ENCODE peak calls at places on chromosomes 6 and 20, in seven cellular contexts. L, O, K, G, D, I and U are unnamed samples.

GRCh38 chr20:48621256-48622078 is 206.3 kb downstream of the PREX1 start:
- DNase-seq in G (no peak), I (peak), K (peak), O (no peak), L (no peak), D (no peak), U (no peak)

GRCh38 chr20:60581606-60582005 is 623.4 kb downstream of the CDH26 start:
- DNase-seq in I (no peak), D (no peak), K (no peak), O (no peak), G (no peak), L (no peak), U (no peak)

GRCh38 chr6:20554817-20555216 is 20.6 kb downstream of the CDKAL1 start:
- DNase-seq in G (no peak), L (no peak), D (no peak), K (no peak), I (no peak), O (no peak), U (no peak)

GRCh38 chr6:104884867-104885517 is 25.3 kb upstream of the HACE1 start:
- DNase-seq in I (no peak), D (peak), G (no peak), K (no peak), O (no peak), L (no peak), U (no peak)

GRCh38 chr6:55943329-55943728 is 67.9 kb upstream of the BMP5 start:
- DNase-seq in K (no peak), G (no peak), D (no peak), L (no peak), O (no peak), I (peak), U (no peak)

GRCh38 chr6:144415014-144415413 is 129.9 kb downstream of the UTRN start:
- DNase-seq in O (no peak), D (peak), I (peak), K (no peak), G (peak), L (peak), U (peak)

GRCh38 chr6:7108964-7109836 is 1.4 kb downstream of the RREB1 start:
- DNase-seq in K (peak), D (no peak), I (peak), G (peak), O (no peak), L (peak), U (peak)

GRCh38 chr6:22774129-22774528 is 204.8 kb downstream of the HDGFL1 start:
- DNase-seq in L (no peak), D (no peak), G (no peak), O (no peak), I (no peak), K (no peak), U (no peak)

GRCh38 chr6:1125297-1125696 is 186.6 kb upstream of the FOXQ1 start:
- DNase-seq in O (no peak), K (no peak), G (no peak), I (no peak), L (no peak), D (no peak), U (no peak)

GRCh38 chr20:38043512-38044300 is 10.2 kb downstream of the RPRD1B start:
- DNase-seq in L (peak), D (no peak), G (no peak), K (peak), O (no peak), I (peak), U (no peak)

GRCh38 chr6:24910850-24911712 is 24.7 kb downstream of the RIPOR2 start:
- DNase-seq in G (peak), I (no peak), O (no peak), L (no peak), D (peak), K (no peak), U (no peak)

GRCh38 chr20:19495905-19496703 is 262.0 kb upstream of the RIN2 start:
- DNase-seq in I (no peak), O (no peak), L (no peak), D (no peak), G (no peak), K (no peak), U (no peak)

GRCh38 chr6:703562-703961 is 10.6 kb upstream of the EXOC2 start:
- DNase-seq in O (no peak), D (no peak), G (no peak), L (no peak), K (no peak), I (no peak), U (no peak)

GRCh38 chr6:73774311-73774766 is 78.3 kb downstream of the CD109 start:
- DNase-seq in I (peak), L (peak), O (no peak), K (peak), G (peak), D (no peak), U (peak)

GRCh38 chr6:104623052-104623690 is 236.5 kb downstream of the HACE1 start:
- DNase-seq in L (no peak), I (no peak), O (no peak), G (peak), K (no peak), D (no peak), U (no peak)

GRCh38 chr6:123808556-123808955 is 4.9 kb downstream of the NKAIN2 start:
- DNase-seq in D (peak), I (peak), L (no peak), O (peak), K (peak), G (no peak), U (no peak)

GRCh38 chr6:29552512-29553051 is 7.0 kb downstream of the UBD start:
- DNase-seq in D (no peak), I (no peak), K (peak), O (no peak), G (peak), L (peak), U (peak)

GRCh38 chr20:17498641-17499040 is 32.5 kb downstream of the BFSP1 start:
- DNase-seq in K (no peak), G (no peak), D (no peak), O (no peak), L (no peak), I (no peak), U (no peak)

GRCh38 chr6:101226677-101227135 is 166.8 kb upstream of the GRIK2 start:
- DNase-seq in G (peak), I (peak), K (no peak), O (no peak), D (no peak), L (no peak), U (no peak)

GRCh38 chr6:34922177-34922663 is 33.2 kb downstream of the ANKS1A start:
- DNase-seq in K (peak), O (no peak), I (peak), L (peak), G (no peak), D (no peak), U (peak)

GRCh38 chr6:39777218-39777617 is 15.0 kb upstream of the DAAM2 start:
- DNase-seq in K (no peak), I (no peak), D (no peak), O (no peak), L (no peak), G (no peak), U (no peak)

GRCh38 chr6:72521684-72522083 is 100.2 kb upstream of the KCNQ5 start:
- DNase-seq in I (no peak), G (no peak), K (no peak), O (no peak), L (no peak), D (no peak), U (no peak)

GRCh38 chr6:161618816-161619454 is 345.1 kb upstream of the AGPAT4 start:
- DNase-seq in D (peak), K (peak), L (peak), I (peak), G (peak), O (peak), U (no peak)

GRCh38 chr6:81939774-81940165 is 187.3 kb upstream of the TENT5A start:
- DNase-seq in G (no peak), K (no peak), D (no peak), L (no peak), I (peak), O (no peak), U (no peak)

GRCh38 chr20:17798601-17799000 is 98.8 kb downstream of the BANF2 start:
- DNase-seq in I (no peak), G (no peak), D (no peak), L (no peak), O (no peak), K (no peak), U (no peak)

GRCh38 chr20:11791316-11792228 is 126.1 kb upstream of the BTBD3 start:
- DNase-seq in G (no peak), L (no peak), D (no peak), O (no peak), K (no peak), I (peak), U (no peak)

GRCh38 chr6:129889580-129889979 is 28.5 kb upstream of the TMEM244 start:
- DNase-seq in G (no peak), K (no peak), O (no peak), I (peak), D (no peak), L (peak), U (peak)